ENCODE peak calls at places on chromosomes 13 and 19, in five cellular contexts. Q is HCT116, E is MM.1S, F is heart right ventricle, L is fibroblast of lung. T is an unnamed sample. For H3K4me1 and H3K9me3, the result is how much of the 10 kb centered on the place peaks cover.

GRCh38 chr13:76725211-76725610 is 161.0 kb downstream of the KCTD12 start:
- DNase-seq in Q (no peak), E (no peak), F (no peak), L (peak), T (no peak)

GRCh38 chr13:34521166-34521565 is 420.9 kb upstream of the NBEA start:
- DNase-seq in Q (no peak), E (no peak), F (no peak), L (no peak), T (no peak)

GRCh38 chr19:55360902-55361301 is 2.2 kb downstream of the GARIN5B start:
- DNase-seq in Q (no peak), E (no peak), F (no peak), L (no peak), T (no peak)

GRCh38 chr13:95814494-95814893 is 137.6 kb downstream of the DNAJC3 start:
- DNase-seq in Q (no peak), E (no peak), F (no peak), L (no peak), T (no peak)

GRCh38 chr13:46207828-46208227 is 3.9 kb upstream of the LRRC63 start:
- DNase-seq in Q (no peak), E (no peak), F (no peak), L (no peak), T (no peak)

GRCh38 chr19:46428278-46429141 is at the start of gene PNMA8C:
- DNase-seq in Q (no peak), E (no peak), F (peak), L (peak), T (peak)

GRCh38 chr13:84684804-84685203 is 802.5 kb upstream of the SLITRK1 start:
- DNase-seq in Q (no peak), E (no peak), F (no peak), L (peak), T (no peak)

GRCh38 chr13:24899601-24900000 is 135.6 kb downstream of the RNF17 start:
- DNase-seq in Q (no peak), E (no peak), F (no peak), L (peak), T (peak)

GRCh38 chr19:56383826-56384605 is 9.3 kb downstream of the ZNF582 start:
- DNase-seq in Q (no peak), E (no peak), F (no peak), L (peak), T (no peak)

GRCh38 chr19:17873661-17874422 is 2.1 kb downstream of the SLC5A5 start:
- DNase-seq in Q (peak), E (peak), F (no peak), L (no peak), T (no peak)

GRCh38 chr19:21474671-21475181 is 30.7 kb upstream of the ZNF429 start:
- DNase-seq in Q (no peak), E (no peak), F (peak), L (peak), T (no peak)

GRCh38 chr13:46551410-46552301 is 1.3 kb upstream of the LRCH1 start:
- DNase-seq in Q (peak), E (peak), F (peak), L (peak), T (peak)

GRCh38 chr19:3499738-3500428 is 591 bp downstream of the DOHH start:
- DNase-seq in Q (no peak), E (peak), F (no peak), L (no peak), T (no peak)

GRCh38 chr13:97249093-97249787 is 27.1 kb downstream of the MBNL2 start:
- DNase-seq in Q (no peak), E (no peak), F (no peak), L (no peak), T (no peak)

GRCh38 chr19:958967-959685 is 25.0 kb upstream of the WDR18 start:
- DNase-seq in Q (peak), E (no peak), F (no peak), L (peak), T (no peak)

GRCh38 chr19:15114153-15114540 is 6.9 kb downstream of the SYDE1 start:
- DNase-seq in Q (no peak), E (no peak), F (no peak), L (peak), T (no peak)

GRCh38 chr13:58712191-58712590 is 1080.6 kb downstream of the PCDH17 start:
- DNase-seq in Q (no peak), E (no peak), F (no peak), L (peak), T (no peak)

GRCh38 chr19:55580628-55581144 is at the start of gene ZNF579:
- DNase-seq in Q (peak), E (no peak), F (peak), L (peak), T (peak)

GRCh38 chr13:111602874-111603273 is 282.4 kb downstream of the TEX29 start:
- DNase-seq in Q (no peak), E (no peak), F (no peak), L (no peak), T (peak)

DNA sequence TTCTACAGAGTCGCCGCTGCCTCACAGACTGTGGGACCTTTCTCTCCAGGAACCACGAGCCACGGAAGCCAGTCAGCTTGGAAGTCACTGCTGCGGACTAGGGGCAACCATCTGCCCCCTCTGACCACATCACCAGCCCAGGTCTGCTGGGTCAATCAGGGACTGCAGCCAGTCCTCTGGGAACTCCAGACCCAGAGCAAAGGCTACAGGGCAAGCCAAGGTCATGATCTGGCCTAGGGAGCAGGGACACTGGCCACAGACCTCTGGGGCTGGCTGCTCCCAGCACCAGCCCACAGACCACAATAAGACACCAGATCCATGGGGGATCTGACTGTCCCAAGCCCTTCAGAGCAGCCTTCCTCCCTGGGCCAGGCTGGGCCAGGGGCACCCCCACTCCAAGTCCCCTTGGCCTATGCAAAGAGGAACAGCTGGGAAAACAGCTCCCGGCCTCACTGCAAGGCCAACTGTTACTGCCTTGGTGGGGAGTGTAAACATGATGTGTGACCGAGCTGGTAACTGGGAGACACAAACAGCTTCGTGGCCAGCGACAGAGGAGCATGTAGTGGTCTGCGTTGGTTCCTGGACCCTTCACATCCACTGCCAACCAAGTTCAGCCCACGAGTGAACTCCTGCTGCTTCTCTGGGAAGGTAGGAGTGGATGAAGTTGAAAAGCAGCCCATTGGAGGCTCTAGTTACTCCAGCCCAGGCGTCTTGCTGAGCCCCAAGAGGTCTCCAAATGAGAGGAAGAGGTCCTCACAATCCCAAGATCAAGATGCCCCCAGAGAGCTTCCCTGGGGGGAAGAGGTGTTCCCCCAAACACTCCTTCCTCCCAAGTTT is 1.5 kb downstream of the AKT2 start:
- DNase-seq in Q (no peak), E (no peak), F (no peak), L (no peak), T (no peak)
- H3K4me1 ChIP-seq in Q (under half), E (under half), F (half or more), L (under half), T (under half)

DNA sequence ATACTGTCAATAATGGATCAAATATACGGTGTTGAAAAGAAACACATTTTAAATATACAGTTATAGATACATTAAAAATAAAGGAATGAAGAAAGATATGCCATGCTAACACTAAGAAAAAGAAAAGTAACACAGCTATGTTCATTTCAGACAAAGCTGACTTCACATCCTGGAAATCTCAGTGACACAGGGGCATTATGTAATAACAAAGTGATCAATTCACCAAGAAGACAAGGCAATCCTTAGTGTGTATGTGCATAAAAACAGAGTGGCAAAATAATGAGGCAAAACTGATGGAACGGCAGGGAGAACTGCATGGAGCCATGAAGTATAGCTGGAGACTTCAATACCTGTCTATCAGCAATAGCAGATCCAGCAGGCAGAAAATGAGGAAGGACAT is 13.1 kb downstream of the ZNF14 start:
- DNase-seq in Q (no peak), E (no peak), F (no peak), L (no peak), T (no peak)
- H3K9me3 ChIP-seq in Q (half or more), E (under half), F (under half), L (under half), T (under half)

DNA sequence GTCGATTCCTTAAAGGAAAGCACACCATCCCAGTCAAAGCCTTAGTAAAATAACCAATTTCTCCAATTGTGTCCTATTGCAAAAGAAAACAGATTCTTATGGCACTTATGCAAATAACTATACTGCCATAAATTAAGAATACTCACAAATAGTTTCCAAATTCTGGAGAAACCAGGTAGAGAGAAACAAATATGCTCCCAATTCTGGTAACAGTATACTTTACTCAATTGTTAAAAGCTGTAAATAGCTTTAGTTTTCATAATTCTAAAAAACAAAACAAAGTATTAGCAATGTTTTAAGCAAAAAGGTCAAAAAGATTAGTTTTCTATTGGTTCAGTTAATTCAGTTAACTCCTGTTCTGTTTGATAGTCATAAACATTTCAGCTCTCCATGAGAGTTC is 18.2 kb upstream of the UBAC2 start:
- DNase-seq in Q (no peak), E (no peak), F (no peak), L (no peak), T (no peak)
- H3K4me1 ChIP-seq in Q (under half), E (under half), F (under half), L (under half), T (under half)

DNA sequence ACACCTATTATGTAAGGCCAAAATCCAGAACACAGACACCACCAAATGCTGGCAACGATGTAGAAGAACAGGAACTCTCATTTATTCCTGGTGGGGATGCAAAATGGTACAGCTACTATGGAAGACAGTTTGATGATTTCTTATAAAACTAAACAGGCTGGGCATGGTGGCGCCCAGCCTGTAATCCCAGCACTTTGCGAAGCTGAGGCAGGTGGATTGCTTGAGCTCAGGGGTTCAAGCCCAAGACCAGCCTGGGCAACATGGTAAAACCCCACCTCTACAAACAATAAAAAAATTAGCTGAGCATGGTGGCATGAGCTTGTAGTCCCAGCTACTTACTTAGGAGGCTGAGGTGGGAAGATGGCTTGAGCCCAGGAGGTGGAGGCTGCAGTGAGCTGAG is 98.3 kb downstream of the TUBA3C start:
- DNase-seq in Q (no peak), E (no peak), F (no peak), L (no peak), T (no peak)
- H3K9me3 ChIP-seq in Q (under half), E (under half), F (under half), L (under half), T (under half)

GRCh38 chr13:39970177-39970846 is 314.9 kb downstream of the COG6 start:
- DNase-seq in Q (no peak), E (no peak), F (no peak), L (no peak), T (no peak)
- H3K4me1 ChIP-seq in Q (under half), E (under half), F (under half), L (under half), T (under half)

GRCh38 chr19:37361994-37362393 is 8.9 kb upstream of the ZNF527 start:
- DNase-seq in Q (no peak), E (no peak), F (no peak), L (peak), T (no peak)

GRCh38 chr19:37362733-37363132 is 8.2 kb upstream of the ZNF527 start:
- DNase-seq in Q (no peak), E (peak), F (no peak), L (no peak), T (no peak)
- H3K9me3 ChIP-seq in Q (under half), E (under half), F (under half), L (under half), T (under half)

GRCh38 chr19:43762814-43763213 is 8.1 kb upstream of the SMG9 start:
- DNase-seq in Q (no peak), E (no peak), F (no peak), L (no peak), T (no peak)
- H3K4me1 ChIP-seq in Q (half or more), E (under half), F (under half), L (under half), T (half or more)

GRCh38 chr19:58252102-58252685 is 23.5 kb downstream of the ZNF544 start:
- DNase-seq in Q (no peak), E (no peak), F (no peak), L (peak), T (no peak)

GRCh38 chr19:58243351-58243750 is 14.6 kb downstream of the ZNF544 start:
- DNase-seq in Q (no peak), E (no peak), F (no peak), L (no peak), T (no peak)

GRCh38 chr19:58248886-58249285 is 20.2 kb downstream of the ZNF544 start:
- DNase-seq in Q (no peak), E (no peak), F (no peak), L (no peak), T (no peak)
- H3K9me3 ChIP-seq in Q (half or more), E (under half), F (under half), L (under half), T (half or more)

GRCh38 chr13:30738526-30738925 is 3.2 kb downstream of the ALOX5AP start:
- DNase-seq in Q (no peak), E (no peak), F (no peak), L (no peak), T (no peak)
- H3K4me1 ChIP-seq in Q (under half), E (under half), F (under half), L (under half), T (under half)